ENCODE peak calls at places on chromosomes 3 and 15, in ten cellular contexts. U is C1 segment of cervical spinal cord; F is fibroblast of the conjunctiva; I is Kasumi-1; Q is hepatocyte; Z is heart right ventricle; H is AG08395; E is naive thymus-derived CD4-positive, alpha-beta T cell; L is B cell; P is stomach. C is an unnamed sample.

GRCh38 chr3:138113309-138113708 is 2.1 kb downstream of the DZIP1L start:
- DNase-seq in U (no peak), F (no peak), I (no peak), Q (peak), Z (no peak), H (no peak), E (no peak), L (no peak), P (no peak), C (no peak)

GRCh38 chr15:48186271-48186670 is 5.2 kb upstream of the CTXN2 start:
- DNase-seq in U (no peak), F (no peak), I (no peak), Q (no peak), Z (no peak), H (no peak), E (no peak), L (no peak), P (no peak), C (no peak)

GRCh38 chr3:127819086-127819485 is 3.2 kb downstream of the MGLL start:
- DNase-seq in U (no peak), F (no peak), I (no peak), Q (no peak), Z (no peak), H (no peak), E (no peak), L (no peak), P (no peak), C (no peak)

GRCh38 chr3:14925729-14926591 is 21.4 kb upstream of the NR2C2 start:
- DNase-seq in U (no peak), F (peak), I (peak), Q (peak), Z (peak), H (peak), E (no peak), L (no peak), P (no peak), C (peak)

GRCh38 chr3:104460477-104461406 is 906.0 kb upstream of the ALCAM start:
- DNase-seq in U (no peak), F (no peak), I (peak), Q (peak), Z (no peak), H (peak), E (no peak), L (no peak), P (no peak), C (peak)

GRCh38 chr3:179528786-179529185 is 33.9 kb upstream of the ACTL6A start:
- DNase-seq in U (no peak), F (no peak), I (no peak), Q (no peak), Z (no peak), H (no peak), E (no peak), L (no peak), P (no peak), C (peak)

GRCh38 chr15:68637755-68638405 is 59.1 kb downstream of the CORO2B start:
- DNase-seq in U (no peak), F (peak), I (no peak), Q (no peak), Z (peak), H (peak), E (no peak), L (no peak), P (peak), C (peak)

GRCh38 chr3:25097023-25097422 is 331.0 kb upstream of the RARB start:
- DNase-seq in U (no peak), F (no peak), I (no peak), Q (no peak), Z (no peak), H (no peak), E (no peak), L (no peak), P (no peak), C (no peak)

GRCh38 chr15:62565620-62566019 is 400.5 kb upstream of the C2CD4B start:
- DNase-seq in U (no peak), F (no peak), I (no peak), Q (no peak), Z (no peak), H (no peak), E (no peak), L (no peak), P (no peak), C (no peak)

GRCh38 chr15:29674661-29675533 is 147.4 kb downstream of the TJP1 start:
- DNase-seq in U (no peak), F (no peak), I (no peak), Q (peak), Z (peak), H (peak), E (no peak), L (no peak), P (peak), C (peak)

GRCh38 chr3:194443911-194444310 is 42.9 kb downstream of the ATP13A3 start:
- DNase-seq in U (no peak), F (peak), I (no peak), Q (no peak), Z (no peak), H (no peak), E (no peak), L (no peak), P (no peak), C (no peak)

GRCh38 chr3:117045143-117045542 is 335.6 kb downstream of the TUSC7 start:
- DNase-seq in U (no peak), F (no peak), I (peak), Q (peak), Z (no peak), H (no peak), E (no peak), L (no peak), P (no peak), C (no peak)

GRCh38 chr3:11057655-11058054 is 65.1 kb downstream of the SLC6A1 start:
- DNase-seq in U (no peak), F (no peak), I (no peak), Q (no peak), Z (no peak), H (no peak), E (no peak), L (no peak), P (no peak), C (no peak)

C was measured in fibroblast of lung.